ENCODE peak calls at places on chromosomes 5 and 9, in seven cellular contexts. One of them, this sample, is unnamed.

GRCh38 chr5:56681346-56681745 is 134.0 kb upstream of the MAP3K1 start:
- DNase-seq in GF-D8: no peak
- DNase-seq in iris pigment epithelial cell: peak
- DNase-seq in CD8-positive, alpha-beta memory T cell: no peak
- DNase-seq in kidney glomerular epithelial cell: no peak
- DNase-seq in HT1080: no peak
- DNase-seq in AG09309: no peak
- DNase-seq in this sample: no peak

GRCh38 chr9:5352637-5353248 is 13.1 kb upstream of the RLN1 start:
- DNase-seq in GF-D8: no peak
- DNase-seq in iris pigment epithelial cell: no peak
- DNase-seq in CD8-positive, alpha-beta memory T cell: no peak
- DNase-seq in kidney glomerular epithelial cell: no peak
- DNase-seq in HT1080: no peak
- DNase-seq in AG09309: no peak
- DNase-seq in this sample: no peak

GRCh38 chr5:159049844-159050318 is 49.8 kb downstream of the EBF1 start:
- DNase-seq in GF-D8: no peak
- DNase-seq in iris pigment epithelial cell: peak
- DNase-seq in CD8-positive, alpha-beta memory T cell: no peak
- DNase-seq in kidney glomerular epithelial cell: peak
- DNase-seq in HT1080: no peak
- DNase-seq in AG09309: no peak
- DNase-seq in this sample: no peak

GRCh38 chr5:53035868-53036381 is 46.8 kb downstream of the ITGA2 start:
- DNase-seq in GF-D8: no peak
- DNase-seq in iris pigment epithelial cell: peak
- DNase-seq in CD8-positive, alpha-beta memory T cell: no peak
- DNase-seq in kidney glomerular epithelial cell: peak
- DNase-seq in HT1080: peak
- DNase-seq in AG09309: no peak
- DNase-seq in this sample: no peak

GRCh38 chr9:967436-967835 is 9.0 kb upstream of the DMRT3 start:
- DNase-seq in GF-D8: no peak
- DNase-seq in iris pigment epithelial cell: no peak
- DNase-seq in CD8-positive, alpha-beta memory T cell: no peak
- DNase-seq in kidney glomerular epithelial cell: no peak
- DNase-seq in HT1080: no peak
- DNase-seq in AG09309: no peak
- DNase-seq in this sample: no peak

GRCh38 chr5:62473209-62473608 is 60.6 kb downstream of the IPO11 start:
- DNase-seq in GF-D8: no peak
- DNase-seq in iris pigment epithelial cell: peak
- DNase-seq in CD8-positive, alpha-beta memory T cell: no peak
- DNase-seq in kidney glomerular epithelial cell: no peak
- DNase-seq in HT1080: peak
- DNase-seq in AG09309: no peak
- DNase-seq in this sample: no peak

GRCh38 chr5:119049824-119050449 is 20.9 kb upstream of the DMXL1 start:
- DNase-seq in GF-D8: no peak
- DNase-seq in iris pigment epithelial cell: peak
- DNase-seq in CD8-positive, alpha-beta memory T cell: no peak
- DNase-seq in kidney glomerular epithelial cell: peak
- DNase-seq in HT1080: peak
- DNase-seq in AG09309: peak
- DNase-seq in this sample: no peak

GRCh38 chr9:91415290-91415689 is 8.3 kb downstream of the NFIL3 start:
- DNase-seq in GF-D8: no peak
- DNase-seq in iris pigment epithelial cell: no peak
- DNase-seq in CD8-positive, alpha-beta memory T cell: no peak
- DNase-seq in kidney glomerular epithelial cell: no peak
- DNase-seq in HT1080: no peak
- DNase-seq in AG09309: no peak
- DNase-seq in this sample: peak

GRCh38 chr9:111674319-111674718 is 12.9 kb downstream of the GNG10 start:
- DNase-seq in GF-D8: no peak
- DNase-seq in iris pigment epithelial cell: no peak
- DNase-seq in CD8-positive, alpha-beta memory T cell: no peak
- DNase-seq in kidney glomerular epithelial cell: no peak
- DNase-seq in HT1080: no peak
- DNase-seq in AG09309: no peak
- DNase-seq in this sample: no peak

GRCh38 chr9:13279284-13280162 is at the start of gene MPDZ:
- DNase-seq in GF-D8: no peak
- DNase-seq in iris pigment epithelial cell: peak
- DNase-seq in CD8-positive, alpha-beta memory T cell: no peak
- DNase-seq in kidney glomerular epithelial cell: peak
- DNase-seq in HT1080: peak
- DNase-seq in AG09309: no peak
- DNase-seq in this sample: peak

GRCh38 chr5:89315194-89315593 is 432.2 kb upstream of the MEF2C start:
- DNase-seq in GF-D8: no peak
- DNase-seq in iris pigment epithelial cell: no peak
- DNase-seq in CD8-positive, alpha-beta memory T cell: no peak
- DNase-seq in kidney glomerular epithelial cell: no peak
- DNase-seq in HT1080: no peak
- DNase-seq in AG09309: no peak
- DNase-seq in this sample: no peak

GRCh38 chr5:125274938-125275759 is 528.7 kb upstream of the ZNF608 start:
- DNase-seq in GF-D8: no peak
- DNase-seq in iris pigment epithelial cell: no peak
- DNase-seq in CD8-positive, alpha-beta memory T cell: no peak
- DNase-seq in kidney glomerular epithelial cell: peak
- DNase-seq in HT1080: no peak
- DNase-seq in AG09309: no peak
- DNase-seq in this sample: no peak

GRCh38 chr5:134582941-134583340 is 49.7 kb downstream of the SAR1B start:
- DNase-seq in GF-D8: no peak
- DNase-seq in iris pigment epithelial cell: no peak
- DNase-seq in CD8-positive, alpha-beta memory T cell: no peak
- DNase-seq in kidney glomerular epithelial cell: no peak
- DNase-seq in HT1080: no peak
- DNase-seq in AG09309: no peak
- DNase-seq in this sample: no peak

GRCh38 chr9:98172604-98173003 is 19.8 kb downstream of the CORO2A start:
- DNase-seq in GF-D8: no peak
- DNase-seq in iris pigment epithelial cell: no peak
- DNase-seq in CD8-positive, alpha-beta memory T cell: no peak
- DNase-seq in kidney glomerular epithelial cell: no peak
- DNase-seq in HT1080: peak
- DNase-seq in AG09309: no peak
- DNase-seq in this sample: no peak

GRCh38 chr5:34621280-34622045 is 34.7 kb upstream of the RAI14 start:
- DNase-seq in GF-D8: no peak
- DNase-seq in iris pigment epithelial cell: no peak
- DNase-seq in CD8-positive, alpha-beta memory T cell: no peak
- DNase-seq in kidney glomerular epithelial cell: no peak
- DNase-seq in HT1080: no peak
- DNase-seq in AG09309: no peak
- DNase-seq in this sample: no peak

GRCh38 chr5:60102961-60103683 is 209.6 kb upstream of the PDE4D start:
- DNase-seq in GF-D8: no peak
- DNase-seq in iris pigment epithelial cell: peak
- DNase-seq in CD8-positive, alpha-beta memory T cell: no peak
- DNase-seq in kidney glomerular epithelial cell: no peak
- DNase-seq in HT1080: peak
- DNase-seq in AG09309: peak
- DNase-seq in this sample: no peak

GRCh38 chr5:67165524-67166459 is 30.8 kb downstream of the CD180 start:
- DNase-seq in GF-D8: no peak
- DNase-seq in iris pigment epithelial cell: peak
- DNase-seq in CD8-positive, alpha-beta memory T cell: peak
- DNase-seq in kidney glomerular epithelial cell: peak
- DNase-seq in HT1080: no peak
- DNase-seq in AG09309: peak
- DNase-seq in this sample: peak

GRCh38 chr9:77743381-77743780 is 95.3 kb upstream of the GNA14 start:
- DNase-seq in GF-D8: no peak
- DNase-seq in iris pigment epithelial cell: peak
- DNase-seq in CD8-positive, alpha-beta memory T cell: no peak
- DNase-seq in kidney glomerular epithelial cell: no peak
- DNase-seq in HT1080: no peak
- DNase-seq in AG09309: peak
- DNase-seq in this sample: no peak

GRCh38 chr9:112332272-112332671 is 1.1 kb downstream of the PTBP3 start:
- DNase-seq in GF-D8: no peak
- DNase-seq in iris pigment epithelial cell: no peak
- DNase-seq in CD8-positive, alpha-beta memory T cell: no peak
- DNase-seq in kidney glomerular epithelial cell: no peak
- DNase-seq in HT1080: no peak
- DNase-seq in AG09309: no peak
- DNase-seq in this sample: no peak

GRCh38 chr5:111931658-111932057 is 174.7 kb upstream of the NREP start:
- DNase-seq in GF-D8: no peak
- DNase-seq in iris pigment epithelial cell: peak
- DNase-seq in CD8-positive, alpha-beta memory T cell: no peak
- DNase-seq in kidney glomerular epithelial cell: no peak
- DNase-seq in HT1080: no peak
- DNase-seq in AG09309: no peak
- DNase-seq in this sample: no peak

GRCh38 chr5:36938129-36938528 is 61.6 kb downstream of the NIPBL start:
- DNase-seq in GF-D8: no peak
- DNase-seq in iris pigment epithelial cell: no peak
- DNase-seq in CD8-positive, alpha-beta memory T cell: no peak
- DNase-seq in kidney glomerular epithelial cell: no peak
- DNase-seq in HT1080: no peak
- DNase-seq in AG09309: no peak
- DNase-seq in this sample: no peak

GRCh38 chr9:136418182-136419091 is 8.0 kb downstream of the PMPCA start:
- DNase-seq in GF-D8: no peak
- DNase-seq in iris pigment epithelial cell: no peak
- DNase-seq in CD8-positive, alpha-beta memory T cell: no peak
- DNase-seq in kidney glomerular epithelial cell: no peak
- DNase-seq in HT1080: no peak
- DNase-seq in AG09309: no peak
- DNase-seq in this sample: no peak

GRCh38 chr9:105067895-105068580 is 140.1 kb upstream of the ABCA1 start:
- DNase-seq in GF-D8: peak
- DNase-seq in iris pigment epithelial cell: peak
- DNase-seq in CD8-positive, alpha-beta memory T cell: no peak
- DNase-seq in kidney glomerular epithelial cell: peak
- DNase-seq in HT1080: peak
- DNase-seq in AG09309: peak
- DNase-seq in this sample: no peak

GRCh38 chr5:14108170-14108996 is 34.8 kb upstream of the TRIO start:
- DNase-seq in GF-D8: peak
- DNase-seq in iris pigment epithelial cell: peak
- DNase-seq in CD8-positive, alpha-beta memory T cell: no peak
- DNase-seq in kidney glomerular epithelial cell: peak
- DNase-seq in HT1080: peak
- DNase-seq in AG09309: peak
- DNase-seq in this sample: peak

GRCh38 chr9:137611623-137612609 is 6.4 kb downstream of the ARRDC1 start:
- DNase-seq in GF-D8: no peak
- DNase-seq in iris pigment epithelial cell: peak
- DNase-seq in CD8-positive, alpha-beta memory T cell: no peak
- DNase-seq in kidney glomerular epithelial cell: peak
- DNase-seq in HT1080: peak
- DNase-seq in AG09309: no peak
- DNase-seq in this sample: no peak

GRCh38 chr5:147949711-147950573 is 43.6 kb upstream of the C5orf46 start:
- DNase-seq in GF-D8: no peak
- DNase-seq in iris pigment epithelial cell: peak
- DNase-seq in CD8-positive, alpha-beta memory T cell: no peak
- DNase-seq in kidney glomerular epithelial cell: peak
- DNase-seq in HT1080: peak
- DNase-seq in AG09309: peak
- DNase-seq in this sample: no peak

GRCh38 chr9:75834878-75835277 is 55.6 kb upstream of the PCSK5 start:
- DNase-seq in GF-D8: no peak
- DNase-seq in iris pigment epithelial cell: no peak
- DNase-seq in CD8-positive, alpha-beta memory T cell: no peak
- DNase-seq in kidney glomerular epithelial cell: no peak
- DNase-seq in HT1080: no peak
- DNase-seq in AG09309: no peak
- DNase-seq in this sample: no peak

GRCh38 chr5:1701884-1702283 is 97.8 kb downstream of the MRPL36 start:
- DNase-seq in GF-D8: no peak
- DNase-seq in iris pigment epithelial cell: no peak
- DNase-seq in CD8-positive, alpha-beta memory T cell: no peak
- DNase-seq in kidney glomerular epithelial cell: no peak
- DNase-seq in HT1080: no peak
- DNase-seq in AG09309: no peak
- DNase-seq in this sample: no peak

GRCh38 chr9:120873512-120873911 is 3.5 kb downstream of the PHF19 start:
- DNase-seq in GF-D8: no peak
- DNase-seq in iris pigment epithelial cell: no peak
- DNase-seq in CD8-positive, alpha-beta memory T cell: no peak
- DNase-seq in kidney glomerular epithelial cell: peak
- DNase-seq in HT1080: peak
- DNase-seq in AG09309: no peak
- DNase-seq in this sample: no peak

GRCh38 chr9:137286980-137287383 is 9.5 kb downstream of the TOR4A start:
- DNase-seq in GF-D8: no peak
- DNase-seq in iris pigment epithelial cell: peak
- DNase-seq in CD8-positive, alpha-beta memory T cell: no peak
- DNase-seq in kidney glomerular epithelial cell: peak
- DNase-seq in HT1080: peak
- DNase-seq in AG09309: no peak
- DNase-seq in this sample: no peak

GRCh38 chr9:93077811-93078210 is 18.2 kb upstream of the CARD19 start:
- DNase-seq in GF-D8: no peak
- DNase-seq in iris pigment epithelial cell: no peak
- DNase-seq in CD8-positive, alpha-beta memory T cell: no peak
- DNase-seq in kidney glomerular epithelial cell: no peak
- DNase-seq in HT1080: no peak
- DNase-seq in AG09309: no peak
- DNase-seq in this sample: no peak

GRCh38 chr5:135662683-135663082 is 83.9 kb upstream of the CXCL14 start:
- DNase-seq in GF-D8: no peak
- DNase-seq in iris pigment epithelial cell: no peak
- DNase-seq in CD8-positive, alpha-beta memory T cell: no peak
- DNase-seq in kidney glomerular epithelial cell: no peak
- DNase-seq in HT1080: no peak
- DNase-seq in AG09309: no peak
- DNase-seq in this sample: no peak